ENCODE peak calls at places on chromosomes 11 and 22, in eight cellular contexts. A is MM.1S; L is uterus; V is mesendoderm; D is heart right ventricle; S is heart left ventricle; U is effector memory CD4-positive, alpha-beta T cell; J is GM23248. W is an unnamed sample.

GRCh38 chr22:30074147-30074546 is 6.1 kb upstream of the HORMAD2 start:
- DNase-seq in A (no peak), J (no peak), L (no peak), U (no peak), D (no peak), V (no peak), S (no peak), W (no peak)

GRCh38 chr11:46387919-46388618 is 3.5 kb downstream of the CHRM4 start:
- DNase-seq in D (no peak), A (no peak), U (no peak), J (no peak), S (no peak), V (no peak), L (no peak), W (no peak)

GRCh38 chr11:1104411-1105182 is 29.9 kb downstream of the MUC2 start:
- DNase-seq in D (no peak), S (no peak), A (no peak), J (no peak), V (no peak), U (no peak), L (no peak), W (no peak)

GRCh38 chr11:8765294-8765693 is 82.7 kb downstream of the RPL27A start:
- DNase-seq in S (no peak), V (peak; percentile 88), U (no peak), D (no peak), L (no peak), A (no peak), J (peak; percentile 76), W (peak; percentile 34)

GRCh38 chr22:35552186-35552842 is 11.7 kb downstream of the RASD2 start:
- DNase-seq in U (peak; percentile 79), S (no peak), V (peak; percentile 78), J (peak; percentile 46), L (no peak), A (peak; percentile 94), D (no peak), W (no peak)

GRCh38 chr11:37442576-37442975 is 844.5 kb upstream of the RAG2 start:
- DNase-seq in A (no peak), U (no peak), V (no peak), J (no peak), L (no peak), S (no peak), D (no peak), W (no peak)

GRCh38 chr11:77642228-77642627 is 4.6 kb upstream of the CLNS1A start:
- DNase-seq in U (no peak), D (no peak), J (no peak), V (no peak), S (no peak), A (no peak), L (no peak), W (no peak)

GRCh38 chr11:62340269-62340901 is 3.1 kb downstream of the ASRGL1 start:
- DNase-seq in L (peak; percentile 20), J (peak; percentile 65), S (peak; percentile 30), A (peak; percentile 61), V (peak; percentile 69), D (peak; percentile 42), U (peak; percentile 36), W (peak; percentile 13)

GRCh38 chr11:27385245-27385644 is 22.2 kb upstream of the CCDC34 start:
- DNase-seq in D (no peak), U (no peak), A (no peak), L (no peak), S (no peak), J (peak; percentile 92), V (no peak), W (peak; percentile 33)

GRCh38 chr11:47007579-47007978 is 71.0 kb downstream of the CSTPP1 start:
- DNase-seq in A (no peak), J (no peak), U (no peak), V (no peak), S (no peak), D (no peak), L (no peak), W (no peak)

GRCh38 chr11:61881397-61881796 is 9.9 kb downstream of the FADS3 start:
- DNase-seq in V (peak; percentile 88), J (no peak), D (peak; percentile 42), S (peak; percentile 45), A (no peak), U (no peak), L (no peak), W (no peak)

GRCh38 chr11:10326080-10326964 is 21.4 kb downstream of the ADM start:
- DNase-seq in J (peak; percentile 43), A (no peak), U (no peak), D (no peak), S (no peak), V (no peak), L (peak; percentile 47), W (no peak)

GRCh38 chr11:67265633-67266423 is 445 bp upstream of the GRK2 start:
- DNase-seq in L (peak; percentile 83), S (peak; percentile 81), J (peak; percentile 85), A (peak; percentile 79), U (peak; percentile 69), D (peak; percentile 70), V (peak; percentile 60), W (no peak)

GRCh38 chr11:369336-370018 is at the start of gene B4GALNT4:
- DNase-seq in L (no peak), J (peak; percentile 76), D (no peak), A (no peak), U (no peak), V (no peak), S (no peak), W (no peak)

GRCh38 chr11:105969756-105970155 is 52.3 kb downstream of the MSANTD4 start:
- DNase-seq in U (no peak), J (no peak), D (no peak), A (no peak), S (no peak), L (no peak), V (no peak), W (no peak)

GRCh38 chr22:41308544-41308947 is 7.2 kb downstream of the ZC3H7B start:
- DNase-seq in S (no peak), D (no peak), V (no peak), A (no peak), L (no peak), J (peak; percentile 53), U (no peak), W (no peak)

GRCh38 chr22:41305646-41306045 is 4.3 kb downstream of the ZC3H7B start:
- DNase-seq in A (no peak), J (peak; percentile 95), V (no peak), U (no peak), L (peak; percentile 54), S (no peak), D (no peak), W (peak; percentile 82)

GRCh38 chr22:41311487-41311886 is 10.2 kb downstream of the ZC3H7B start:
- DNase-seq in S (no peak), D (no peak), V (peak; percentile 40), A (no peak), L (no peak), U (no peak), J (no peak), W (no peak)

GRCh38 chr22:41310336-41310735 is 9.0 kb downstream of the ZC3H7B start:
- DNase-seq in U (no peak), S (no peak), L (no peak), J (no peak), D (no peak), A (no peak), V (no peak), W (no peak)

GRCh38 chr22:41308054-41308453 is 6.7 kb downstream of the ZC3H7B start:
- DNase-seq in J (peak; percentile 89), V (peak; percentile 74), A (no peak), L (peak; percentile 58), S (peak; percentile 30), D (no peak), U (no peak), W (no peak)
- H3K27ac ChIP-seq in J (peak overlapping the region; percentile 85), V (no peak overlapping the region), A (no peak overlapping the region), L (peak overlapping the region; percentile 35), S (peak overlapping the region; percentile 27), D (no peak overlapping the region), U (no peak overlapping the region), W (no peak overlapping the region)

DNA sequence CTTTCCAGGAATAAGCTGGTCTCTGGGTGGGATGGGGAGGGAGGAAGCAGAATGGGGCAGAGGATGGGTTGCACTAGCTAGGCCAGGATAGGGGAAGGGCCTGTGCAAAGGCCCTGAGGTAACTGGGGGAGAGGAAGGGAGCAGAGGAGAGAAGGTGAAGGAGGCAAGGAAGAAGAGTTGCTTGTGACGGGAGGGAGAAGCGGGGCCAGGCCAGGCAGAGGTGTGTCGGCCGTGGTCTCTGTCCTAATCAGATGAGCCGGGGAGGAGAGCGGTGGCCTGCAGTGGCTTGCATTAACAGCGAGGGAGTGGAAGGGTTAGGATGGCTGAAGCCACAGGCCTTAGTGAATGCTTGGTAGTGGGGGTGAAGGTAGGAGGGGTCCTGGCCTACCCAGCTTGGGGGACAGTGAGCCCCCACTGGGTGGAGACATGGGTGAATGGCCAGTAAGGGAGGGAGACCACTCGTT is 6.0 kb upstream of the DERL3 start:
- DNase-seq in D (no peak), A (no peak), S (no peak), V (no peak), U (no peak), L (no peak), J (no peak), W (no peak)
- H3K4me1 ChIP-seq in D (peaks cover 35% of the 10 kb centered on the region), A (peaks cover 68% of the 10 kb centered on the region), S (peaks cover 42% of the 10 kb centered on the region), V (peaks cover 2% of the 10 kb centered on the region), U (peaks cover 2% of the 10 kb centered on the region), L (no peaks in the 10 kb centered on the region), J (no peaks in the 10 kb centered on the region), W (no peaks in the 10 kb centered on the region)

DNA sequence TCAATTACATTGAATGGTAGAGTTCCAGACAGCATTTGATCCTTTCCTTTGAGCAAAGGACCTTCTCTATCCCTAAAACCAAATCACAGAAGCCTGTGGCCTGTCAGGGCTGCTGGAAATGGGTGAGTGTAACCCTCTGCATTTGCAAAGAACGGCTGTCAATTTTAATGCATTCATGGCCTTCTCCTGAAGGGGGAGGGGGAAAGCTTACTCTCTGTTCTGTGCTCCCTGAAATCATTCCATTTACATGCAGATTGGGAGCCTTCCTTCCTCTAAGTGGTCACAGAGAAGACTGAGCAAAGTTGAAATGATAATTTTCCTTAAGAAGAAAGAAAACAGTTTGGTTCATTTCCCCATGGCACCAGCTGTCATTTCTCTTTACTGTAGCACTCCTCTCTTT is 109.2 kb upstream of the KIRREL3 start:
- DNase-seq in L (no peak), U (no peak), J (no peak), V (no peak), A (no peak), D (no peak), S (no peak), W (no peak)
- H3K27ac ChIP-seq in L (no peak overlapping the region), U (no peak overlapping the region), J (no peak overlapping the region), V (no peak overlapping the region), A (no peak overlapping the region), D (no peak overlapping the region), S (no peak overlapping the region), W (no peak overlapping the region)

GRCh38 chr11:121530257-121530656 is 77.5 kb upstream of the SORL1-AS1 start:
- DNase-seq in A (no peak), S (no peak), V (no peak), J (no peak), L (no peak), D (no peak), U (no peak), W (no peak)

GRCh38 chr11:121535122-121535796 is 82.5 kb upstream of the SORL1-AS1 start:
- DNase-seq in L (no peak), V (no peak), D (no peak), U (no peak), S (no peak), J (peak; percentile 72), A (no peak), W (no peak)

GRCh38 chr11:121536116-121536515 is 83.3 kb upstream of the SORL1-AS1 start:
- DNase-seq in J (no peak), L (no peak), U (no peak), V (no peak), S (no peak), A (no peak), D (no peak), W (no peak)

GRCh38 chr11:121534131-121535093 is 81.6 kb upstream of the SORL1-AS1 start:
- DNase-seq in U (no peak), L (peak; percentile 37), J (peak; percentile 75), V (no peak), A (no peak), S (no peak), D (no peak), W (peak; percentile 45)

GRCh38 chr11:121533556-121534050 is 80.8 kb upstream of the SORL1-AS1 start:
- DNase-seq in U (no peak), L (no peak), A (no peak), S (no peak), J (no peak), D (no peak), V (no peak), W (no peak)
- H3K4me1 ChIP-seq in U (no peaks in the 10 kb centered on the region), L (no peaks in the 10 kb centered on the region), A (peaks cover 8% of the 10 kb centered on the region), S (no peaks in the 10 kb centered on the region), J (peaks cover 7% of the 10 kb centered on the region), D (no peaks in the 10 kb centered on the region), V (no peaks in the 10 kb centered on the region), W (peaks cover 3% of the 10 kb centered on the region)